ENCODE peak calls at places on chromosomes 7 and 10, in seven cellular contexts. One of them, this sample, is unnamed.
A peak's percentile ranks its signal among the peaks of the same experiment; 100 is the strongest.

GRCh38 chr7:3957735-3958491 is 656.9 kb downstream of the SDK1 start:
- DNase-seq in upper lobe of right lung: no peak
- DNase-seq in CD4-positive, alpha-beta T cell: no peak
- DNase-seq in ureter: no peak
- DNase-seq in amniotic epithelial cell: no peak
- DNase-seq in central memory CD8-positive, alpha-beta T cell: no peak
- DNase-seq in adipocyte: no peak
- DNase-seq in this sample: no peak

GRCh38 chr10:52334595-52334994 is 20.5 kb downstream of the DKK1 start:
- DNase-seq in central memory CD8-positive, alpha-beta T cell: no peak
- DNase-seq in upper lobe of right lung: no peak
- DNase-seq in ureter: no peak
- DNase-seq in adipocyte: no peak
- DNase-seq in CD4-positive, alpha-beta T cell: no peak
- DNase-seq in amniotic epithelial cell: no peak
- DNase-seq in this sample: no peak

GRCh38 chr7:151185762-151186639 is 1.0 kb downstream of the ASB10 start:
- DNase-seq in ureter: no peak
- DNase-seq in central memory CD8-positive, alpha-beta T cell: no peak
- DNase-seq in CD4-positive, alpha-beta T cell: no peak
- DNase-seq in adipocyte: no peak
- DNase-seq in upper lobe of right lung: peak; percentile 51
- DNase-seq in amniotic epithelial cell: no peak
- DNase-seq in this sample: no peak

GRCh38 chr7:105355701-105356100 is 33.0 kb downstream of the SRPK2 start:
- DNase-seq in amniotic epithelial cell: no peak
- DNase-seq in CD4-positive, alpha-beta T cell: no peak
- DNase-seq in upper lobe of right lung: no peak
- DNase-seq in ureter: no peak
- DNase-seq in central memory CD8-positive, alpha-beta T cell: no peak
- DNase-seq in adipocyte: no peak
- DNase-seq in this sample: no peak

GRCh38 chr7:157805716-157806115 is 468.9 kb downstream of the DNAJB6 start:
- DNase-seq in upper lobe of right lung: no peak
- DNase-seq in central memory CD8-positive, alpha-beta T cell: no peak
- DNase-seq in adipocyte: no peak
- DNase-seq in ureter: no peak
- DNase-seq in CD4-positive, alpha-beta T cell: no peak
- DNase-seq in amniotic epithelial cell: no peak
- DNase-seq in this sample: no peak

GRCh38 chr10:70742537-70743429 is 42.4 kb downstream of the TBATA start:
- DNase-seq in ureter: no peak
- DNase-seq in central memory CD8-positive, alpha-beta T cell: no peak
- DNase-seq in adipocyte: peak; percentile 71
- DNase-seq in upper lobe of right lung: peak; percentile 60
- DNase-seq in amniotic epithelial cell: peak; percentile 40
- DNase-seq in CD4-positive, alpha-beta T cell: no peak
- DNase-seq in this sample: no peak

GRCh38 chr10:63699785-63700184 is 178.6 kb downstream of the REEP3 start:
- DNase-seq in amniotic epithelial cell: peak; percentile 72
- DNase-seq in central memory CD8-positive, alpha-beta T cell: no peak
- DNase-seq in adipocyte: peak; percentile 68
- DNase-seq in CD4-positive, alpha-beta T cell: no peak
- DNase-seq in ureter: no peak
- DNase-seq in upper lobe of right lung: no peak
- DNase-seq in this sample: no peak

GRCh38 chr7:11620406-11620805 is 211.6 kb downstream of the THSD7A start:
- DNase-seq in central memory CD8-positive, alpha-beta T cell: no peak
- DNase-seq in upper lobe of right lung: no peak
- DNase-seq in CD4-positive, alpha-beta T cell: no peak
- DNase-seq in amniotic epithelial cell: no peak
- DNase-seq in ureter: no peak
- DNase-seq in adipocyte: no peak
- DNase-seq in this sample: no peak

GRCh38 chr10:20457656-20458055 is 439.5 kb downstream of the NEBL start:
- DNase-seq in central memory CD8-positive, alpha-beta T cell: no peak
- DNase-seq in ureter: no peak
- DNase-seq in upper lobe of right lung: no peak
- DNase-seq in CD4-positive, alpha-beta T cell: no peak
- DNase-seq in amniotic epithelial cell: no peak
- DNase-seq in adipocyte: no peak
- DNase-seq in this sample: no peak

GRCh38 chr10:94042001-94042813 is 48.5 kb downstream of the PLCE1 start:
- DNase-seq in central memory CD8-positive, alpha-beta T cell: no peak
- DNase-seq in amniotic epithelial cell: peak; percentile 49
- DNase-seq in upper lobe of right lung: no peak
- DNase-seq in ureter: no peak
- DNase-seq in CD4-positive, alpha-beta T cell: no peak
- DNase-seq in adipocyte: peak; percentile 86
- DNase-seq in this sample: peak; percentile 90

GRCh38 chr10:72043016-72043834 is 45.1 kb downstream of the SPOCK2 start:
- DNase-seq in adipocyte: peak; percentile 41
- DNase-seq in CD4-positive, alpha-beta T cell: no peak
- DNase-seq in amniotic epithelial cell: no peak
- DNase-seq in central memory CD8-positive, alpha-beta T cell: no peak
- DNase-seq in upper lobe of right lung: no peak
- DNase-seq in ureter: no peak
- DNase-seq in this sample: no peak